ENCODE peak calls at places on chromosomes 13 and 19, in five cellular contexts. G is thyroid gland, E is adrenal gland, A is Peyer's patch, W is heart left ventricle. I is an unnamed sample.

GRCh38 chr13:21100994-21101757 is 39.8 kb upstream of the LATS2 start:
- DNase-seq in G (no peak), E (no peak), A (no peak), W (no peak), I (no peak)

GRCh38 chr13:46369506-46370268 is 17.4 kb downstream of the RUBCNL start:
- DNase-seq in G (peak; percentile 37), E (no peak), A (no peak), W (no peak), I (no peak)

GRCh38 chr13:79228972-79229371 is 177.1 kb downstream of the RBM26 start:
- DNase-seq in G (no peak), E (no peak), A (no peak), W (no peak), I (no peak)

GRCh38 chr19:44644391-44645016 is 794 bp downstream of the PVR start:
- DNase-seq in G (peak; percentile 39), E (peak; percentile 63), A (peak; percentile 53), W (no peak), I (peak; percentile 55)

GRCh38 chr13:98479496-98480003 is 97.4 kb downstream of the STK24 start:
- DNase-seq in G (no peak), E (no peak), A (no peak), W (no peak), I (no peak)

GRCh38 chr19:4972509-4973230 is 3.8 kb downstream of the KDM4B start:
- DNase-seq in G (peak; percentile 64), E (peak; percentile 73), A (no peak), W (no peak), I (no peak)

GRCh38 chr13:93535256-93535655 is 308.6 kb downstream of the GPC6 start:
- DNase-seq in G (no peak), E (no peak), A (no peak), W (no peak), I (no peak)

GRCh38 chr13:112250788-112251445 is 125.2 kb upstream of the SPACA7 start:
- DNase-seq in G (no peak), E (no peak), A (no peak), W (no peak), I (peak; percentile 1)

GRCh38 chr13:40812724-40813445 is 23.5 kb downstream of the SLC25A15 start:
- DNase-seq in G (no peak), E (no peak), A (no peak), W (no peak), I (no peak)

GRCh38 chr13:112931028-112931934 is 37.7 kb upstream of the MCF2L start:
- DNase-seq in G (no peak), E (peak; percentile 23), A (peak; percentile 74), W (no peak), I (no peak)

GRCh38 chr19:2806736-2807378 is 12.8 kb upstream of the ZNF554 start:
- DNase-seq in G (no peak), E (no peak), A (peak; percentile 39), W (no peak), I (no peak)

GRCh38 chr19:11410682-11411081 is 8.4 kb downstream of the RGL3 start:
- DNase-seq in G (no peak), E (no peak), A (no peak), W (no peak), I (no peak)

GRCh38 chr13:45510671-45511070 is 45.9 kb downstream of the COG3 start:
- DNase-seq in G (no peak), E (no peak), A (no peak), W (no peak), I (no peak)

GRCh38 chr13:71067164-71067815 is 799.7 kb downstream of the DACH1 start:
- DNase-seq in G (no peak), E (no peak), A (no peak), W (no peak), I (no peak)

GRCh38 chr13:99200433-99201167 is at the start of gene UBAC2:
- DNase-seq in G (peak; percentile 95), E (peak; percentile 97), A (peak; percentile 97), W (peak; percentile 96), I (peak; percentile 94)

GRCh38 chr13:112961457-112962369 is 7.3 kb upstream of the MCF2L start:
- DNase-seq in G (no peak), E (no peak), A (peak; percentile 29), W (no peak), I (no peak)

GRCh38 chr19:16061943-16062342 is 14.4 kb upstream of the TPM4 start:
- DNase-seq in G (no peak), E (no peak), A (no peak), W (no peak), I (no peak)

GRCh38 chr13:112580912-112581311 is 7.0 kb downstream of the TUBGCP3 start:
- DNase-seq in G (no peak), E (no peak), A (no peak), W (no peak), I (no peak)

GRCh38 chr19:40141546-40141945 is 49.7 kb upstream of the MAP3K10 start:
- DNase-seq in G (peak; percentile 34), E (no peak), A (no peak), W (no peak), I (no peak)

GRCh38 chr19:40147338-40147692 is 43.9 kb upstream of the MAP3K10 start:
- DNase-seq in G (no peak), E (no peak), A (no peak), W (no peak), I (no peak)

GRCh38 chr19:40144947-40145748 is 46.1 kb upstream of the MAP3K10 start:
- DNase-seq in G (no peak), E (no peak), A (no peak), W (no peak), I (no peak)

GRCh38 chr19:40144151-40144550 is 47.1 kb upstream of the MAP3K10 start:
- DNase-seq in G (no peak), E (no peak), A (no peak), W (no peak), I (no peak)

DNA sequence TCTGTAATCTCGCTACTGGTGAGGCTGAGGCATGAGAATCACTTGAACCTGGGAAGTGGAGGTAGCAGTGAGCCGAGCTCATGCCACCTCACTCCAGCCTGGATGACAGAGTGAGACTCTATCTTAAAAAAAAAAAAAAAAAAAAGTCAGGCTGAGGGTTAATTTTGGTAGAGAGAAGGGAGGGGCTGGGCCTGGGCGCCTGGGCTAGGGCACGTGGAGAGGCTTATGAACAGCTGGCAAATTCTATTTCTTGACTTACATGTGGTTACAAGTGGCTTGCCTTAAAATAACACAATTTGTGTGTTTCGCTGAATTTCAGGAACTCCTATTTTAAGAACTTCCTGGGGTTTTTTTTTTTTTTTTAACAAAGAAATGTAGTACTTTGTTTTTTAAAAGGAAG is 47.6 kb upstream of the MAP3K10 start:
- DNase-seq in G (peak; percentile 52), E (no peak), A (no peak), W (no peak), I (no peak)
- H3K4me3 ChIP-seq in G (no peak overlapping the region), E (no peak overlapping the region), A (no peak overlapping the region), W (no peak overlapping the region), I (no peak overlapping the region)

GRCh38 chr19:14089412-14089661 is 1.2 kb downstream of the SAMD1 start:
- DNase-seq in G (no peak), E (no peak), A (no peak), W (no peak), I (no peak)
- TF ChIP-seq CTCF in G (no peak), E (no peak), A (no peak), W (no peak), I (peak; percentile 5)

GRCh38 chr19:6393982-6394412 is 1.0 kb upstream of the GTF2F1 start:
- DNase-seq in G (no peak), E (no peak), A (no peak), W (no peak), I (no peak)

GRCh38 chr19:6392219-6393073 is 518 bp downstream of the GTF2F1 start:
- DNase-seq in G (no peak), E (no peak), A (no peak), W (no peak), I (no peak)

GRCh38 chr19:6396305-6396704 is 3.3 kb upstream of the GTF2F1 start:
- DNase-seq in G (no peak), E (no peak), A (no peak), W (no peak), I (no peak)

GRCh38 chr19:6394831-6395230 is 1.9 kb upstream of the GTF2F1 start:
- DNase-seq in G (no peak), E (no peak), A (no peak), W (no peak), I (no peak)

GRCh38 chr19:6393074-6393981 is at the start of gene GTF2F1:
- DNase-seq in G (peak; percentile 91), E (peak; percentile 92), A (peak; percentile 92), W (peak; percentile 98), I (peak; percentile 97)
- TF ChIP-seq POLR2A in G (peak; percentile 25), E (no peak), A (peak; percentile 15), W (no peak), I (no peak)

GRCh38 chr19:58562126-58563033 is 4.0 kb upstream of the UBE2M start:
- DNase-seq in G (peak; percentile 67), E (peak; percentile 65), A (peak; percentile 65), W (peak; percentile 54), I (no peak)
- H3K4me3 ChIP-seq in G (peak overlapping the region; percentile 34), E (no peak overlapping the region), A (peak overlapping the region; percentile 51), W (peak overlapping the region; percentile 62), I (peak overlapping the region; percentile 54)